ENCODE peak calls at places on chromosome 1, in eight cellular contexts. R is IMR-90, V is uterus, O is NB4, E is body of pancreas, Y is right lobe of liver, A is esophagus squamous epithelium, I is sigmoid colon. M is an unnamed sample.

GRCh38 chr1:85577421-85578320 is 2.9 kb upstream of the CCN1 start:
- DNase-seq in R (no peak), V (peak; percentile 53), O (peak; percentile 28), E (no peak), Y (no peak), A (no peak), I (peak; percentile 77), M (peak; percentile 36)

GRCh38 chr1:37449936-37450335 is 24.4 kb upstream of the ZC3H12A start:
- DNase-seq in R (no peak), V (no peak), O (peak; percentile 94), E (peak; percentile 21), Y (no peak), A (no peak), I (no peak), M (no peak)

GRCh38 chr1:76068542-76068941 is 6.0 kb upstream of the ST6GALNAC3 start:
- DNase-seq in R (peak; percentile 52), V (no peak), O (no peak), E (no peak), Y (no peak), A (no peak), I (no peak), M (no peak)

GRCh38 chr1:208105756-208106155 is 138.4 kb downstream of the PLXNA2 start:
- DNase-seq in R (no peak), V (no peak), O (no peak), E (no peak), Y (no peak), A (no peak), I (no peak), M (no peak)

GRCh38 chr1:177620636-177621190 is 349.1 kb downstream of the SEC16B start:
- DNase-seq in R (peak; percentile 3), V (no peak), O (no peak), E (no peak), Y (no peak), A (no peak), I (no peak), M (no peak)

GRCh38 chr1:32817815-32818786 is 648 bp downstream of the S100PBP start:
- DNase-seq in R (peak; percentile 39), V (peak; percentile 69), O (no peak), E (peak; percentile 74), Y (peak; percentile 86), A (peak; percentile 51), I (peak; percentile 90), M (peak; percentile 63)

GRCh38 chr1:92483442-92484170 is 3.1 kb downstream of the GFI1 start:
- DNase-seq in R (no peak), V (no peak), O (peak; percentile 99), E (peak; percentile 76), Y (no peak), A (no peak), I (no peak), M (no peak)

GRCh38 chr1:36871146-36871971 is 163.0 kb downstream of the GRIK3 start:
- DNase-seq in R (peak; percentile 6), V (no peak), O (no peak), E (no peak), Y (no peak), A (no peak), I (peak; percentile 66), M (no peak)

DNA sequence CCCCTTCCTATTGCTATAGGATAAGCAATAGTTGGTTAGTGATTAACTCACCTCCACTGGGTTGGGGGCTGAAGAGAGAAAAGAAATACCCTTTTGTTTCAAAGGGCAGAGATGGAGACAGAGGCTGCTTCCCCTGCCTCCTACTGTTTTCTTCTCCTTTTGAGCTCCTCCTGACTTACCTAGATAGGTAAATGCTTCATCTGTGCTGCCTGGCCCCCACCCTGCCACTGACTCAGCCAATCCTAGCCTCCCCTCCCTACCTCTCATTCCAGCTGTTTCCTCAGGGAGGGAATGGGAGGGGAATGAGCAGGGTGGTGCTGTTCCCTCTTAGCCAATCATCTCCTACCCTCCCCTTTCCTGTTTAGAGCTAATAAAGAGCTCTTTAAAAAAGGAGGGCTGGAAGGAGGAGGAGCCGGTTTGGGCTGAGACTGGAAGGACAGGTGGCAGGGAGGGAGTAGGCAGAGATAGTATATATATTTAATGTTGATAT is at the start of gene C1orf116:
- DNase-seq in R (no peak), V (no peak), O (no peak), E (peak; percentile 85), Y (no peak), A (no peak), I (no peak), M (no peak)
- TF ChIP-seq POLR2A in R (no peak), V (no peak), O (no peak), E (peak; percentile 82), Y (no peak), A (peak; percentile 93), I (no peak), M (peak; percentile 31)

GRCh38 chr1:48251858-48252257 is 29.3 kb downstream of the SLC5A9 start:
- DNase-seq in R (no peak), V (no peak), O (no peak), E (no peak), Y (no peak), A (no peak), I (no peak), M (no peak)

GRCh38 chr1:48248356-48248755 is 25.8 kb downstream of the SLC5A9 start:
- DNase-seq in R (no peak), V (no peak), O (no peak), E (no peak), Y (no peak), A (no peak), I (no peak), M (no peak)

GRCh38 chr1:48251323-48251722 is 28.8 kb downstream of the SLC5A9 start:
- DNase-seq in R (no peak), V (no peak), O (no peak), E (no peak), Y (no peak), A (no peak), I (no peak), M (no peak)

GRCh38 chr1:48250572-48250971 is 28.1 kb downstream of the SLC5A9 start:
- DNase-seq in R (no peak), V (no peak), O (no peak), E (no peak), Y (peak; percentile 46), A (no peak), I (no peak), M (no peak)

DNA sequence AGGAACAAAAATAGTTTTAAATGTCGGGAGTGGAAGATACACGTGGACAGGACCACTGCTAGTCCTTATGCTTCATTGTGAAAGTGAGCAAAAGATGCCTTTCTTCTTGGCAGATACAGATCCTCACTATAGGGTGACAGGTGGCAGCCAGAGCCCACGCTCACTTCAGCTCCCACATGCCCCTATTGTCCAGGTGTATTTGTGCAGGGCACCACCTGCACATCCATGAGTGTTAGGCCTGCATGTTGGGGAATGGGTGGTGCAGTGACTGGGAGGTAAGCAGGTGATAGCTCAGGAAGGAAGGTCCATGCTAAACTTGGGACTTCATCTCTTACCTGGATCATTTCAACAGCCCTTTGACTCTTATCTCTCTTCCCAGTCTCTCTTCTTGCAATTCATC is 27.4 kb downstream of the SLC5A9 start:
- DNase-seq in R (no peak), V (no peak), O (no peak), E (no peak), Y (no peak), A (no peak), I (no peak), M (no peak)
- TF ChIP-seq POLR2A in R (no peak), V (no peak), O (no peak), E (no peak), Y (no peak), A (no peak), I (no peak), M (no peak)

DNA sequence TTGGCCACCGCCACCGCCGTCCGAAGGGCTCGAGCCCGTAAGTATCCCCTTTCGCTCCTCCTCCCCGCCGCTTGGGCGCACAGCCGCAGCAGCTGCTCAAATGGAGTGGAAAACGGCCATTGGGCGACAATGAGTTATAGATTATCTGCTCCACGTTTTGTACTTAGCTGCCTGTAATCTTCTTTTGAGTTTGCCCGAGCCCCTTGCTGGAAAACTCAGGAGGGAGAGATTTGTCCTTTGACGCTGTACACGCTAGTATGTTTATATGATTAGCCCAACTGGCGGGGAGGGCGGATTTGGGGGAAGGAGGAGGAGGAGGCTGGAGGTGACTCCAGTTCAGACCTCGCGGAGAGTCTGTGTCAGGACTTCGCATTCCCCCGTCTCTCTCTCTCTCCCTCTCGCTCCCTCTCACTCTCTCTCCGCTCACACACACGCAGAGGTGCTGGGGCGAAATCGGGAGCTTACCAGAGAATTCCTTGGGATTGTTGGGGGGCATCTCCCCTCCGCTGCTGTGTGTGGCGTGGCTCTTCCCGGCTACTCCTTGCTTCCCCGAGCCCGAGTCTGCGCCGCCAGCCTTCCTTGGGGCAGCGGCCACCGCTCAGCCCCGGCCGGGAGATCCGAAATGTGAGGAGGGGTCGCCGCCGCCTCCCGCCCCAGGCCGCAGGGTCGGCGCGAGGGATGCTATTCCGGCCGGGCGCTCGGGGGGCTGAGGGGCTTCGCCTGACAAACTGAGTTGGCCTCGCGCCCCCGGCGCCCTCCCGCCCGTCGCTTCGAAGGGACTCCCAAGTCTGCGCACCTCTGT is 499 bp downstream of the ADGRL2 start:
- DNase-seq in R (peak; percentile 88), V (peak; percentile 71), O (no peak), E (peak; percentile 85), Y (peak; percentile 78), A (no peak), I (peak; percentile 93), M (peak; percentile 77)
- TF ChIP-seq POLR2A in R (no peak), V (no peak), O (no peak), E (peak; percentile 70), Y (peak; percentile 72), A (no peak), I (peak; percentile 32), M (peak; percentile 42)

GRCh38 chr1:58783090-58783992 is 506 bp downstream of the JUN start:
- DNase-seq in R (peak; percentile 52), V (peak; percentile 56), O (peak; percentile 71), E (peak; percentile 66), Y (peak; percentile 59), A (peak; percentile 71), I (peak; percentile 86), M (peak; percentile 56)

GRCh38 chr1:58782308-58783089 is 1.3 kb downstream of the JUN start:
- DNase-seq in R (peak; percentile 22), V (peak; percentile 49), O (peak; percentile 87), E (peak; percentile 64), Y (peak; percentile 62), A (peak; percentile 31), I (peak; percentile 85), M (peak; percentile 56)

GRCh38 chr1:58785424-58786058 is 1.7 kb upstream of the JUN start:
- DNase-seq in R (peak; percentile 39), V (peak; percentile 77), O (peak; percentile 16), E (peak; percentile 89), Y (peak; percentile 66), A (no peak), I (peak; percentile 87), M (peak; percentile 77)

GRCh38 chr1:58784758-58785423 is 1.0 kb upstream of the JUN start:
- DNase-seq in R (peak; percentile 94), V (peak; percentile 93), O (peak; percentile 76), E (peak; percentile 94), Y (peak; percentile 91), A (peak; percentile 69), I (peak; percentile 96), M (peak; percentile 91)

DNA sequence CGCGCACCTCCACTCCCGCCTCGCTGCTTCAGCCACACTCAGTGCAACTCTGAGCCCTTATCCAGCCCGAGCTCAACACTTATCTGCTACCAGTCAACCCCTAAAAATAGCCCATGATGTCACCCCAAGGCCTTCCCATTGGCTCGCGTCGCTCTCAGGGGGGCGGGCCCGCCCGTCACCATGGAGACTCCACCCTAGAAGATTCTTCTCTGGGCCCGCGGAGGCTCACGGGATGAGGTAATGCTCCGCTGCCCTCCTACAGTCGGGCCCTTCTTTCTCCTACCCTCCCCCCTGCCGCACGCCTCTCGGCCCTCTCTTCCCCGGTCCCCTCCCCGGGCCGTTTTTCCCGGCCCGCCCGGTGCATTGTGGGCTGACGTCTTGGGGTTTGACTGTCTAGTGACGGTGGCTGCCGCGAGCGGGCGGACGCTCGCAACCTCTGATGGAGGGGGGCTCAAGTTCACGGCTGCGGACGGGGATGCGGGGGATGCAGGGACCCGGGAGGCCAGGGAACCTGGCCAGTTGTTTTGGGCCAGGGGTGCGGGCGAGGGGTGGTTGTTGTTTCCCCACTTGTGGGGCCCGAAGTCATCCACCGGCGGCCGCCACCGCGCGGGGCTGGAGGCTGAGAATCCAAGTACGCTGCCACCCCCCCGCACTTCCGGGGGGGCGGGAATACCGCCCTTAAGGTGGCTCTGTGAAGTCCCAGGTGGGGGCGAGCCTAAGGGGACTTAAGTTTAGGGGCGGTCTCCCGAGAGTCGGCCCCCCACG is at the start of gene JUN:
- DNase-seq in R (peak; percentile 100), V (peak; percentile 100), O (peak; percentile 97), E (peak; percentile 100), Y (peak; percentile 100), A (peak; percentile 98), I (peak; percentile 100), M (peak; percentile 99)
- TF ChIP-seq POLR2A in R (peak; percentile 100), V (peak; percentile 98), O (peak; percentile 96), E (peak; percentile 100), Y (peak; percentile 100), A (peak; percentile 99), I (peak; percentile 93), M (peak; percentile 94)

M was measured in breast epithelium.